ENCODE peak calls at places on chromosomes 3 and 15, in four cellular contexts. Q is type B pancreatic cell, A is HFFc6, I is M059J. T is an unnamed sample.

GRCh38 chr15:66658855-66659254 is 43.2 kb upstream of the SMAD6 start:
- DNase-seq in Q (no peak), A (no peak), I (no peak), T (no peak)

GRCh38 chr3:45182915-45183881 is 37.0 kb upstream of the CDCP1 start:
- DNase-seq in Q (no peak), A (peak; percentile 39), I (peak; percentile 82), T (peak; percentile 69)

GRCh38 chr3:46986055-46986730 is 6.7 kb downstream of the NBEAL2 start:
- DNase-seq in Q (no peak), A (no peak), I (no peak), T (no peak)

GRCh38 chr3:138696661-138697370 is 88.2 kb downstream of the FAIM start:
- DNase-seq in Q (no peak), A (no peak), I (no peak), T (peak; percentile 75)

GRCh38 chr15:58457466-58457965 is 25.7 kb downstream of the LIPC start:
- DNase-seq in Q (no peak), A (peak; percentile 86), I (peak; percentile 80), T (peak; percentile 56)

GRCh38 chr3:15778332-15778858 is 19.4 kb downstream of the ANKRD28 start:
- DNase-seq in Q (no peak), A (no peak), I (no peak), T (no peak)

GRCh38 chr3:20575153-20575552 is 389.1 kb upstream of the SGO1 start:
- DNase-seq in Q (no peak), A (peak; percentile 92), I (peak; percentile 46), T (peak; percentile 91)

GRCh38 chr15:90217671-90218394 is 15.9 kb downstream of the CIB1 start:
- DNase-seq in Q (no peak), A (no peak), I (no peak), T (no peak)

GRCh38 chr3:79263423-79263822 is 504.4 kb downstream of the ROBO1 start:
- DNase-seq in Q (no peak), A (no peak), I (no peak), T (no peak)

GRCh38 chr3:159322322-159322939 is 520.6 kb downstream of the MFSD1 start:
- DNase-seq in Q (no peak), A (no peak), I (peak; percentile 44), T (no peak)

GRCh38 chr15:52294881-52295420 is 653 bp downstream of the MYO5C start:
- DNase-seq in Q (no peak), A (no peak), I (no peak), T (no peak)

GRCh38 chr3:189664311-189664710 is 33.1 kb downstream of the TP63 start:
- DNase-seq in Q (no peak), A (peak; percentile 69), I (peak; percentile 88), T (peak; percentile 84)

GRCh38 chr3:114608293-114608692 is 314.5 kb downstream of the TIGIT start:
- DNase-seq in Q (no peak), A (peak; percentile 83), I (peak; percentile 92), T (peak; percentile 68)

GRCh38 chr3:129325383-129325782 is 46.7 kb downstream of the HMCES start:
- DNase-seq in Q (no peak), A (no peak), I (no peak), T (no peak)

GRCh38 chr3:52298147-52299098 is 10.8 kb downstream of the GLYCTK start:
- DNase-seq in Q (no peak), A (no peak), I (no peak), T (no peak)

GRCh38 chr3:48143567-48143966 is 44.6 kb downstream of the CDC25A start:
- DNase-seq in Q (no peak), A (no peak), I (no peak), T (no peak)

GRCh38 chr3:41638381-41638780 is 323.5 kb downstream of the ULK4 start:
- DNase-seq in Q (no peak), A (no peak), I (no peak), T (no peak)

GRCh38 chr15:78360958-78361714 is 21.0 kb downstream of the CRABP1 start:
- DNase-seq in Q (no peak), A (no peak), I (no peak), T (no peak)

GRCh38 chr3:116155830-116156229 is 289.5 kb downstream of the LSAMP start:
- DNase-seq in Q (no peak), A (no peak), I (no peak), T (no peak)

GRCh38 chr3:57393957-57394356 is 101.5 kb upstream of the ASB14 start:
- DNase-seq in Q (no peak), A (no peak), I (no peak), T (no peak)

GRCh38 chr3:124266517-124266916 is 274.6 kb upstream of the ROPN1 start:
- DNase-seq in Q (no peak), A (no peak), I (peak; percentile 86), T (no peak)

GRCh38 chr3:153144779-153145178 is 17.2 kb upstream of the RAP2B start:
- DNase-seq in Q (no peak), A (peak; percentile 42), I (peak; percentile 81), T (peak; percentile 56)

GRCh38 chr15:69523010-69524001 is 70.7 kb downstream of the RPLP1 start:
- DNase-seq in Q (peak; percentile 87), A (peak; percentile 64), I (peak; percentile 65), T (peak; percentile 68)

GRCh38 chr3:114093596-114093995 is 37.1 kb downstream of the QTRT2 start:
- DNase-seq in Q (no peak), A (peak; percentile 74), I (peak; percentile 75), T (peak; percentile 90)

GRCh38 chr15:68385671-68386586 is 46.0 kb downstream of the ITGA11 start:
- DNase-seq in Q (peak; percentile 47), A (no peak), I (no peak), T (no peak)

T was measured in NCI-H226.